ENCODE peak calls at places on chromosomes 2 and 18, in four cellular contexts. Q, T, C and P are unnamed samples.

GRCh38 chr2:38720613-38721241 is 30.4 kb downstream of the SRSF7 start:
- DNase-seq in Q (peak), T (no peak), C (no peak), P (peak)

GRCh38 chr2:8003462-8004075 is 678.3 kb upstream of the ID2 start:
- DNase-seq in T (no peak), Q (no peak), C (no peak), P (no peak)

GRCh38 chr2:231707625-231708049 is 688 bp upstream of the PTMA start:
- DNase-seq in T (peak), C (no peak), Q (no peak), P (no peak)

GRCh38 chr2:65031341-65032015 is 24.7 kb upstream of the CEP68 start:
- DNase-seq in T (no peak), Q (no peak), C (no peak), P (no peak)

GRCh38 chr18:677951-678363 is 20.5 kb downstream of the TYMS start:
- DNase-seq in T (no peak), C (no peak), Q (no peak), P (no peak)

GRCh38 chr18:78255013-78255412 is 724.6 kb upstream of the SALL3 start:
- DNase-seq in Q (no peak), C (no peak), T (no peak), P (no peak)

GRCh38 chr2:121356058-121356640 is 71.1 kb upstream of the TFCP2L1 start:
- DNase-seq in C (no peak), T (no peak), Q (no peak), P (peak)

GRCh38 chr2:33477473-33478468 is 1.3 kb downstream of the RASGRP3 start:
- DNase-seq in Q (peak), C (no peak), T (no peak), P (no peak)

GRCh38 chr2:237631029-237631785 is 3.8 kb downstream of the LRRFIP1 start:
- DNase-seq in T (no peak), Q (no peak), C (no peak), P (no peak)

GRCh38 chr2:113111823-113112287 is 15.5 kb upstream of the IL1RN start:
- DNase-seq in T (no peak), Q (no peak), C (no peak), P (peak)